ENCODE peak calls at places on chromosome 11, in five cellular contexts. One of them, this sample, is unnamed.

GRCh38 chr11:8650401-8650990 is 32.0 kb downstream of the TRIM66 start:
- DNase-seq in H1: no peak
- DNase-seq in GM12878: no peak
- DNase-seq in K562: no peak
- DNase-seq in HepG2: no peak
- DNase-seq in this sample: no peak

GRCh38 chr11:86596861-86597632 is 75.4 kb downstream of the ME3 start:
- DNase-seq in H1: no peak
- DNase-seq in GM12878: no peak
- DNase-seq in K562: no peak
- DNase-seq in HepG2: no peak
- DNase-seq in this sample: no peak

GRCh38 chr11:35927730-35928129 is 16.1 kb upstream of the LDLRAD3 start:
- DNase-seq in H1: no peak
- DNase-seq in GM12878: no peak
- DNase-seq in K562: no peak
- DNase-seq in HepG2: peak; percentile 41
- DNase-seq in this sample: no peak

GRCh38 chr11:115104851-115105453 is 399.3 kb downstream of the CADM1 start:
- DNase-seq in H1: no peak
- DNase-seq in GM12878: no peak
- DNase-seq in K562: no peak
- DNase-seq in HepG2: no peak
- DNase-seq in this sample: no peak

GRCh38 chr11:108959124-108959761 is 294.4 kb downstream of the DDX10 start:
- DNase-seq in H1: no peak
- DNase-seq in GM12878: no peak
- DNase-seq in K562: no peak
- DNase-seq in HepG2: no peak
- DNase-seq in this sample: no peak

GRCh38 chr11:65786786-65787636 is at the start of gene OVOL1:
- DNase-seq in H1: no peak
- DNase-seq in GM12878: no peak
- DNase-seq in K562: no peak
- DNase-seq in HepG2: no peak
- DNase-seq in this sample: peak; percentile 56

GRCh38 chr11:85663080-85663729 is 1.7 kb downstream of the CREBZF start:
- DNase-seq in H1: no peak
- DNase-seq in GM12878: no peak
- DNase-seq in K562: no peak
- DNase-seq in HepG2: no peak
- DNase-seq in this sample: no peak

GRCh38 chr11:129146196-129146595 is 45.9 kb downstream of the ARHGAP32 start:
- DNase-seq in H1: no peak
- DNase-seq in GM12878: no peak
- DNase-seq in K562: no peak
- DNase-seq in HepG2: no peak
- DNase-seq in this sample: no peak

GRCh38 chr11:2665747-2666710 is 33.8 kb downstream of the KCNQ1OT1 start:
- DNase-seq in H1: no peak
- DNase-seq in GM12878: no peak
- DNase-seq in K562: no peak
- DNase-seq in HepG2: no peak
- DNase-seq in this sample: no peak

GRCh38 chr11:8908099-8908498 is 2.9 kb upstream of the AKIP1 start:
- DNase-seq in H1: no peak
- DNase-seq in GM12878: no peak
- DNase-seq in K562: no peak
- DNase-seq in HepG2: no peak
- DNase-seq in this sample: no peak

GRCh38 chr11:19232910-19233503 is 7.7 kb downstream of the E2F8 start:
- DNase-seq in H1: no peak
- DNase-seq in GM12878: no peak
- DNase-seq in K562: no peak
- DNase-seq in HepG2: no peak
- DNase-seq in this sample: peak; percentile 71

GRCh38 chr11:114293201-114293711 is 2.9 kb upstream of the NNMT start:
- DNase-seq in H1: no peak
- DNase-seq in GM12878: no peak
- DNase-seq in K562: no peak
- DNase-seq in HepG2: no peak
- DNase-seq in this sample: no peak

GRCh38 chr11:37504925-37505324 is 906.9 kb upstream of the RAG2 start:
- DNase-seq in H1: no peak
- DNase-seq in GM12878: no peak
- DNase-seq in K562: no peak
- DNase-seq in HepG2: no peak
- DNase-seq in this sample: no peak

GRCh38 chr11:75969626-75970308 is 154.8 kb downstream of the UVRAG start:
- DNase-seq in H1: no peak
- DNase-seq in GM12878: no peak
- DNase-seq in K562: no peak
- DNase-seq in HepG2: no peak
- DNase-seq in this sample: no peak

GRCh38 chr11:44760917-44761545 is 34.3 kb downstream of the TSPAN18 start:
- DNase-seq in H1: peak; percentile 68
- DNase-seq in GM12878: no peak
- DNase-seq in K562: peak; percentile 74
- DNase-seq in HepG2: no peak
- DNase-seq in this sample: peak; percentile 44

GRCh38 chr11:12642040-12642439 is 32.2 kb upstream of the TEAD1 start:
- DNase-seq in H1: no peak
- DNase-seq in GM12878: no peak
- DNase-seq in K562: no peak
- DNase-seq in HepG2: peak; percentile 57
- DNase-seq in this sample: no peak

GRCh38 chr11:122306776-122307479 is 190.9 kb upstream of the BLID start:
- DNase-seq in H1: peak; percentile 25
- DNase-seq in GM12878: no peak
- DNase-seq in K562: no peak
- DNase-seq in HepG2: no peak
- DNase-seq in this sample: no peak

GRCh38 chr11:124829986-124830385 is 29.8 kb upstream of the MSANTD2 start:
- DNase-seq in H1: no peak
- DNase-seq in GM12878: no peak
- DNase-seq in K562: no peak
- DNase-seq in HepG2: no peak
- DNase-seq in this sample: no peak

GRCh38 chr11:86999859-87000753 is 37.6 kb upstream of the TMEM135 start:
- DNase-seq in H1: no peak
- DNase-seq in GM12878: no peak
- DNase-seq in K562: peak; percentile 72
- DNase-seq in HepG2: peak; percentile 99
- DNase-seq in this sample: no peak

GRCh38 chr11:125201525-125202121 is 37.1 kb downstream of the PKNOX2 start:
- DNase-seq in H1: no peak
- DNase-seq in GM12878: no peak
- DNase-seq in K562: no peak
- DNase-seq in HepG2: peak; percentile 50
- DNase-seq in this sample: no peak

GRCh38 chr11:63829823-63830489 is 9.0 kb upstream of the MARK2 start:
- DNase-seq in H1: no peak
- DNase-seq in GM12878: no peak
- DNase-seq in K562: peak; percentile 52
- DNase-seq in HepG2: peak; percentile 52
- DNase-seq in this sample: no peak

GRCh38 chr11:73510877-73511276 is 87.0 kb downstream of the FAM168A start:
- DNase-seq in H1: no peak
- DNase-seq in GM12878: no peak
- DNase-seq in K562: no peak
- DNase-seq in HepG2: no peak
- DNase-seq in this sample: no peak

GRCh38 chr11:74951241-74951640 is 2.2 kb downstream of the SPCS2 start:
- DNase-seq in H1: no peak
- DNase-seq in GM12878: no peak
- DNase-seq in K562: no peak
- DNase-seq in HepG2: no peak
- DNase-seq in this sample: no peak

GRCh38 chr11:71311928-71312510 is 59.6 kb upstream of the SHANK2 start:
- DNase-seq in H1: no peak
- DNase-seq in GM12878: no peak
- DNase-seq in K562: no peak
- DNase-seq in HepG2: no peak
- DNase-seq in this sample: no peak

GRCh38 chr11:2308713-2309112 is 6.9 kb downstream of the TSPAN32 start:
- DNase-seq in H1: no peak
- DNase-seq in GM12878: no peak
- DNase-seq in K562: no peak
- DNase-seq in HepG2: no peak
- DNase-seq in this sample: no peak

GRCh38 chr11:25938952-25939351 is 393.0 kb upstream of the ANO3 start:
- DNase-seq in H1: no peak
- DNase-seq in GM12878: no peak
- DNase-seq in K562: no peak
- DNase-seq in HepG2: no peak
- DNase-seq in this sample: no peak

GRCh38 chr11:8593935-8594909 is at the start of gene STK33:
- DNase-seq in H1: peak; percentile 27
- DNase-seq in GM12878: no peak
- DNase-seq in K562: peak; percentile 19
- DNase-seq in HepG2: peak; percentile 43
- DNase-seq in this sample: peak; percentile 34

GRCh38 chr11:129075757-129076156 is 116.4 kb downstream of the ARHGAP32 start:
- DNase-seq in H1: no peak
- DNase-seq in GM12878: no peak
- DNase-seq in K562: no peak
- DNase-seq in HepG2: no peak
- DNase-seq in this sample: no peak

GRCh38 chr11:119999220-119999619 is 138.7 kb downstream of the TRIM29 start:
- DNase-seq in H1: no peak
- DNase-seq in GM12878: no peak
- DNase-seq in K562: no peak
- DNase-seq in HepG2: no peak
- DNase-seq in this sample: no peak
- TF ChIP-seq POLR2A in H1: no peak
- TF ChIP-seq POLR2A in GM12878: no peak
- TF ChIP-seq POLR2A in K562: no peak
- TF ChIP-seq POLR2A in HepG2: no peak
- TF ChIP-seq POLR2A in this sample: no peak

DNA sequence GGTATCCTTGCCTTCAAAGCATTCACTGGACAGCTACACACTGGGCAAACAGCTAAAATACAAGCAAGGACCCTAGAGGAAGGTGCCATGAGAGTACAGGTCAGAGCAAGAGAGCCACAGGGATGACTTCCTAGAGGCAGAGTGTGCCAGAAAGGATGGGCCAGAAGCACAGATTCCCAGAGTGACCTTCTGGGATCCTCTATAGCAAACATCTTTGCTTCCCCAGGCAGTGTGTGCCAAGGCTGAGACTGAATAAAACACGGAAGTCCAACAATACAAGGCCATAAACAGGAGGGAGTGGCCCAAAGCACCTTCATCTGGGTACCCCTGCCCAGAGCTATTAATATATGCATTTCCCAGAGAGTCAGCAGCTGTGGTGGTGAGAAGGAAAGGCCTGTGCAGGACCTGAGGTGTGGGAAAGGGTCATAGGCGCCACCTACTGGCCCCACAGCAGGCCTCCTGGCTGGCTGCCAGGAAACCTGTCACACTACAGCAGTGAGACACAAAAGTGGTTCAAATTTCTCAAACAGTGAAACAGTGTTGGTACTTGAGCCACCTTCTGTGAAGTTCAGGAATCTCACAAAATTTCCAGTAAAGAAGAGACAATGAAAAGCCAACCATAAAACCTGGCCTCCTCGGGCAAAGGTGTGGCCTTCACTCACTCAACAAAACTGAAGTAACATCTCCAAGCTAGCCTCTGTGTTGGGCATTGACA is 20.3 kb downstream of the CLPB start:
- DNase-seq in H1: no peak
- DNase-seq in GM12878: no peak
- DNase-seq in K562: peak; percentile 86
- DNase-seq in HepG2: peak; percentile 76
- DNase-seq in this sample: peak; percentile 57
- TF ChIP-seq CTCF in H1: peak; percentile 85
- TF ChIP-seq CTCF in GM12878: peak; percentile 96
- TF ChIP-seq CTCF in K562: peak; percentile 92
- TF ChIP-seq CTCF in HepG2: peak; percentile 93
- TF ChIP-seq CTCF in this sample: peak; percentile 90

DNA sequence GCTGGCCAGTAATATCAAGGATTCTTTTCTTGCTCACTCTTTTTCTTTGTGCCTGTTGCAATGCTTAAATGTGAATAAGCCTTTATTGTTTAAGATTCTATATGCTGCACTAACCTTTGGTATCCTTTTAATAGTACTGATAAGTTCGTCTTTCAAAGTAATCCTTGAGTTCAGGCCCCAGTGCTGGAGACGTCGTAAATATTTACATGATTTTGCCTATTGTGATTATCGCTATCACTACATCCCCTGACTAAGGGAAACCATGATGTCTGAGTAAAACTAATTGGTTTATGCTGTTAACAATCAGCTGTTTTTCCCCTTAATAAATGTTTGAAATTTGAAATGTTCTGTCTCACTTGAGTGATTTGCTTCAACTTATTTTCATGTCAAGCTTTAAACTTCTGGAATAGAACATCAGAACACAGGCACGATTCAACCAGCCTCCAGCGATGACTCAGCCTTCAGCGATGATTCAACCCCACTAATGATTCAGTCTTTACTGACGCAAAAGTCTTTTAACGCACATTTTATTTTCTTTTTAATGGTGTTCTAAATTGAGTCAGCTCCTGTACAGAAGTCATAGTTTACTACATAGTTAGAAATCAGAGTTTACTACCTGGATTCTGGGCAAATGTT is 3.9 kb downstream of the HTATIP2 start:
- DNase-seq in H1: no peak
- DNase-seq in GM12878: no peak
- DNase-seq in K562: peak; percentile 65
- DNase-seq in HepG2: peak; percentile 24
- DNase-seq in this sample: peak; percentile 64
- TF ChIP-seq YY1 in H1: no peak
- TF ChIP-seq YY1 in GM12878: no peak
- TF ChIP-seq YY1 in K562: no peak
- TF ChIP-seq YY1 in HepG2: no peak
- TF ChIP-seq YY1 in this sample: no peak

DNA sequence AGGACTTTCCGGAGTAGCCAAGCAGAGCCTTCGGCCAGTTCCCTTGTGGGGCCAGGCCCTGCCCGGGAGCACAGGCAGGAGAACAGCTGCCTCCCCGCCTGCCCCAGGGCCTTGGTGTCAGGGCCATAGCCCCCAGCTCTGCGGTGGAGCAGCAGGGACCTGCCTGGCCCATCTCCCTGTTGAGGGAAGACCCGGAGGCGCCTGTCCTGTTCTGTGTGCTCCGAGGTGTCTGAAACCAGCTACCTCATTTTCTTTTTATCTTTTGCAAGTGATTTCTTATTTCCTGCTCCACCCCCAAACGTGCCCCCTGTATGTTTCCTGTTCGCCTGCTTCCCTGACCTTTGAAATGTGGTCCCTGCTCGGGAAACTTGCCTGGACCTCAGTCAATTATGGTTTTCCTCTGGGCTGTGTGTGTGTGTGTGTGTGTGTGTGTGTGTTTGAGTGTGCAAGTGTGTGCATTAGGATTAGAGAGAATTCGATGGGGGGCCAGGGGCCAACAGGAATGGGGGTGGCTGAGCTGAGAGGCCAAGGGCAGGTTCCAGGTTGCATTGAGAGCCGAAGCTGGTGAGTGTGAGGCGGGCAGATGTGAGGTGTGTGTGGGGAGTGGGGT is 19.1 kb downstream of the LRP5 start:
- DNase-seq in H1: no peak
- DNase-seq in GM12878: no peak
- DNase-seq in K562: no peak
- DNase-seq in HepG2: peak; percentile 88
- DNase-seq in this sample: no peak
- TF ChIP-seq POLR2A in H1: no peak
- TF ChIP-seq POLR2A in GM12878: no peak
- TF ChIP-seq POLR2A in K562: no peak
- TF ChIP-seq POLR2A in HepG2: peak; percentile 24
- TF ChIP-seq POLR2A in this sample: no peak

This sample was measured in HCT116.